ENCODE peak calls at places on chromosomes 4 and X, in six cellular contexts. P, N, H, Q, F and O are unnamed samples.

GRCh38 chrX:2500681-2501151 is at the start of the genes DHRSX and ZBED1:
- DNase-seq in N (no peak), P (no peak), Q (no peak), H (peak), F (peak), O (peak)

GRCh38 chrX:153492543-153492942 is 2.2 kb upstream of the BGN start:
- DNase-seq in Q (no peak), F (no peak), H (no peak), N (no peak), P (no peak), O (no peak)

GRCh38 chrX:68762649-68763268 is 66.1 kb upstream of the EFNB1 start:
- DNase-seq in Q (no peak), P (no peak), F (no peak), N (no peak), H (no peak), O (no peak)

GRCh38 chr4:114597410-114598115 is 1.0 kb upstream of the UGT8 start:
- DNase-seq in Q (no peak), F (no peak), H (no peak), P (no peak), N (peak), O (no peak)

GRCh38 chr4:98605216-98605615 is 53.2 kb downstream of the TSPAN5 start:
- DNase-seq in H (peak), P (no peak), N (no peak), F (no peak), Q (no peak), O (peak)

GRCh38 chr4:148874331-148874730 is 432.1 kb upstream of the NR3C2 start:
- DNase-seq in H (no peak), N (no peak), P (peak), F (no peak), Q (no peak), O (no peak)

GRCh38 chr4:9942921-9943600 is 78.2 kb downstream of the SLC2A9 start:
- DNase-seq in F (no peak), N (no peak), P (no peak), H (no peak), Q (no peak), O (no peak)

GRCh38 chr4:140122891-140123290 is 31.1 kb downstream of the MAML3 start:
- DNase-seq in P (no peak), N (no peak), F (no peak), Q (no peak), H (no peak), O (no peak)

GRCh38 chr4:89129080-89129640 is 17.8 kb downstream of the TIGD2 start:
- DNase-seq in F (no peak), H (peak), N (no peak), Q (no peak), P (no peak), O (no peak)

GRCh38 chr4:3220586-3221494 is 28.1 kb upstream of the MSANTD1 start:
- DNase-seq in N (no peak), P (no peak), H (no peak), F (peak), Q (no peak), O (no peak)

GRCh38 chr4:150056569-150056968 is 21.7 kb upstream of the DCLK2 start:
- DNase-seq in Q (no peak), N (no peak), P (no peak), H (no peak), F (no peak), O (no peak)

GRCh38 chrX:35890699-35891098 is 28.8 kb upstream of the CFAP47 start:
- DNase-seq in H (peak), F (no peak), N (peak), P (peak), Q (peak), O (peak)

GRCh38 chr4:82528868-82529267 is 32.9 kb downstream of the TMEM150C start:
- DNase-seq in F (no peak), P (no peak), Q (no peak), N (no peak), H (no peak), O (no peak)

GRCh38 chr4:139279723-139280620 is at the start of gene MGARP:
- DNase-seq in H (peak), P (no peak), F (no peak), N (peak), Q (no peak), O (peak)

GRCh38 chrX:87626996-87627395 is 109.4 kb downstream of the KLHL4 start:
- DNase-seq in H (no peak), P (no peak), Q (no peak), N (no peak), F (no peak), O (no peak)

GRCh38 chr4:129092636-129093172 is 635 bp downstream of the SCLT1 start:
- DNase-seq in Q (no peak), F (no peak), P (no peak), H (peak), N (no peak), O (peak)

GRCh38 chr4:169283114-169283509 is 12.4 kb upstream of the SH3RF1 start:
- DNase-seq in P (no peak), Q (peak), H (peak), N (no peak), F (no peak), O (peak)

GRCh38 chr4:5887361-5888221 is 5.3 kb downstream of the CRMP1 start:
- DNase-seq in H (no peak), N (no peak), P (peak), F (no peak), Q (no peak), O (no peak)

GRCh38 chr4:73222466-73223257 is 35.9 kb downstream of the ANKRD17 start:
- DNase-seq in H (peak), F (peak), N (peak), Q (peak), P (peak), O (peak)

GRCh38 chrX:24672701-24673190 is 21.0 kb upstream of the POLA1 start:
- DNase-seq in H (no peak), N (peak), F (no peak), Q (no peak), P (no peak), O (no peak)

GRCh38 chr4:159042097-159042605 is 60.7 kb upstream of the RAPGEF2 start:
- DNase-seq in Q (no peak), P (no peak), N (no peak), H (no peak), F (peak), O (no peak)

GRCh38 chrX:130179579-130180215 is 7.9 kb downstream of the RAB33A start:
- DNase-seq in Q (no peak), F (no peak), P (no peak), N (no peak), H (no peak), O (no peak)

GRCh38 chr4:3331511-3332394 is 38.9 kb downstream of the RGS12 start:
- DNase-seq in Q (no peak), H (no peak), N (no peak), F (no peak), P (no peak), O (no peak)

GRCh38 chr4:142452132-142452855 is 393.8 kb downstream of the INPP4B start:
- DNase-seq in Q (no peak), H (no peak), P (no peak), F (no peak), N (no peak), O (no peak)

GRCh38 chr4:76147454-76148141 is 599 bp downstream of the NUP54 start:
- DNase-seq in N (peak), H (peak), Q (peak), P (peak), F (peak), O (peak)

GRCh38 chr4:10082047-10082446 is 34.6 kb downstream of the WDR1 start:
- DNase-seq in P (no peak), H (no peak), N (no peak), Q (no peak), F (no peak), O (no peak)

GRCh38 chr4:95180531-95181315 is 368.1 kb downstream of the UNC5C start:
- DNase-seq in P (no peak), H (no peak), F (no peak), N (no peak), Q (no peak), O (no peak)

GRCh38 chrX:153382563-153383482 is 18.3 kb downstream of the PNMA6E start:
- DNase-seq in P (no peak), Q (no peak), H (no peak), F (no peak), N (no peak), O (no peak)

GRCh38 chr4:6633091-6633906 is 7.2 kb upstream of the MRFAP1 start:
- DNase-seq in F (no peak), P (peak), Q (peak), N (no peak), H (no peak), O (no peak)